ENCODE peak calls at places on chromosome 21, in nine cellular contexts. One of them, this sample, is unnamed.
A peak's percentile ranks its signal among the peaks of the same experiment; 100 is the strongest.

GRCh38 chr21:29521872-29522271 is 223.2 kb downstream of the BACH1 start:
- DNase-seq in lower leg skin: no peak
- DNase-seq in GM13976: no peak
- DNase-seq in EH: no peak
- DNase-seq in G401: no peak
- DNase-seq in activated CD8-positive, alpha-beta memory T cell treated with anti-CD3 and anti-CD28 coated beads, Interleukin-2, amount 50 U/mL, for 4 hours: no peak
- DNase-seq in GM23248: no peak
- DNase-seq in AG09319: no peak
- DNase-seq in astrocyte of the cerebellum: no peak
- DNase-seq in this sample: no peak

GRCh38 chr21:46121286-46122221 is 23.6 kb downstream of the COL6A2 start:
- DNase-seq in lower leg skin: no peak
- DNase-seq in GM13976: no peak
- DNase-seq in EH: no peak
- DNase-seq in G401: no peak
- DNase-seq in activated CD8-positive, alpha-beta memory T cell treated with anti-CD3 and anti-CD28 coated beads, Interleukin-2, amount 50 U/mL, for 4 hours: peak; percentile 13
- DNase-seq in GM23248: no peak
- DNase-seq in AG09319: no peak
- DNase-seq in astrocyte of the cerebellum: no peak
- DNase-seq in this sample: no peak

GRCh38 chr21:27802816-27803475 is 836.1 kb upstream of the ADAMTS5 start:
- DNase-seq in lower leg skin: peak; percentile 15
- DNase-seq in GM13976: peak; percentile 20
- DNase-seq in EH: peak; percentile 52
- DNase-seq in G401: peak; percentile 35
- DNase-seq in activated CD8-positive, alpha-beta memory T cell treated with anti-CD3 and anti-CD28 coated beads, Interleukin-2, amount 50 U/mL, for 4 hours: no peak
- DNase-seq in GM23248: peak; percentile 64
- DNase-seq in AG09319: no peak
- DNase-seq in astrocyte of the cerebellum: peak; percentile 3
- DNase-seq in this sample: peak; percentile 28

GRCh38 chr21:45516071-45516670 is 26.1 kb downstream of the SLC19A1 start:
- DNase-seq in lower leg skin: no peak
- DNase-seq in GM13976: no peak
- DNase-seq in EH: no peak
- DNase-seq in G401: no peak
- DNase-seq in activated CD8-positive, alpha-beta memory T cell treated with anti-CD3 and anti-CD28 coated beads, Interleukin-2, amount 50 U/mL, for 4 hours: no peak
- DNase-seq in GM23248: no peak
- DNase-seq in AG09319: no peak
- DNase-seq in astrocyte of the cerebellum: no peak
- DNase-seq in this sample: no peak

GRCh38 chr21:42021751-42022430 is 11.7 kb upstream of the ZBTB21 start:
- DNase-seq in lower leg skin: no peak
- DNase-seq in GM13976: peak; percentile 16
- DNase-seq in EH: no peak
- DNase-seq in G401: no peak
- DNase-seq in activated CD8-positive, alpha-beta memory T cell treated with anti-CD3 and anti-CD28 coated beads, Interleukin-2, amount 50 U/mL, for 4 hours: no peak
- DNase-seq in GM23248: no peak
- DNase-seq in AG09319: no peak
- DNase-seq in astrocyte of the cerebellum: no peak
- DNase-seq in this sample: no peak

GRCh38 chr21:17118638-17119384 is 394.0 kb upstream of the CXADR start:
- DNase-seq in lower leg skin: no peak
- DNase-seq in GM13976: no peak
- DNase-seq in EH: no peak
- DNase-seq in G401: no peak
- DNase-seq in activated CD8-positive, alpha-beta memory T cell treated with anti-CD3 and anti-CD28 coated beads, Interleukin-2, amount 50 U/mL, for 4 hours: no peak
- DNase-seq in GM23248: no peak
- DNase-seq in AG09319: no peak
- DNase-seq in astrocyte of the cerebellum: no peak
- DNase-seq in this sample: no peak

GRCh38 chr21:31236528-31236927 is 107.5 kb downstream of the TIAM1 start:
- DNase-seq in lower leg skin: no peak
- DNase-seq in GM13976: no peak
- DNase-seq in EH: no peak
- DNase-seq in G401: peak; percentile 54
- DNase-seq in activated CD8-positive, alpha-beta memory T cell treated with anti-CD3 and anti-CD28 coated beads, Interleukin-2, amount 50 U/mL, for 4 hours: no peak
- DNase-seq in GM23248: peak; percentile 6
- DNase-seq in AG09319: no peak
- DNase-seq in astrocyte of the cerebellum: peak; percentile 90
- DNase-seq in this sample: no peak

GRCh38 chr21:34736116-34736870 is 67.5 kb downstream of the CLIC6 start:
- DNase-seq in lower leg skin: no peak
- DNase-seq in GM13976: no peak
- DNase-seq in EH: peak; percentile 92
- DNase-seq in G401: no peak
- DNase-seq in activated CD8-positive, alpha-beta memory T cell treated with anti-CD3 and anti-CD28 coated beads, Interleukin-2, amount 50 U/mL, for 4 hours: no peak
- DNase-seq in GM23248: peak; percentile 74
- DNase-seq in AG09319: no peak
- DNase-seq in astrocyte of the cerebellum: no peak
- DNase-seq in this sample: no peak

GRCh38 chr21:36203603-36203889 is 46.9 kb downstream of the DOP1B start:
- DNase-seq in lower leg skin: no peak
- DNase-seq in GM13976: peak; percentile 72
- DNase-seq in EH: peak; percentile 89
- DNase-seq in G401: no peak
- DNase-seq in activated CD8-positive, alpha-beta memory T cell treated with anti-CD3 and anti-CD28 coated beads, Interleukin-2, amount 50 U/mL, for 4 hours: peak; percentile 27
- DNase-seq in GM23248: peak; percentile 96
- DNase-seq in AG09319: peak; percentile 23
- DNase-seq in astrocyte of the cerebellum: peak; percentile 53
- DNase-seq in this sample: no peak

GRCh38 chr21:33025106-33025470 is 647 bp upstream of the OLIG2 start:
- DNase-seq in lower leg skin: no peak
- DNase-seq in GM13976: peak; percentile 34
- DNase-seq in EH: no peak
- DNase-seq in G401: no peak
- DNase-seq in activated CD8-positive, alpha-beta memory T cell treated with anti-CD3 and anti-CD28 coated beads, Interleukin-2, amount 50 U/mL, for 4 hours: no peak
- DNase-seq in GM23248: no peak
- DNase-seq in AG09319: no peak
- DNase-seq in astrocyte of the cerebellum: no peak
- DNase-seq in this sample: no peak

GRCh38 chr21:44013380-44014088 is 1.4 kb downstream of the TRAPPC10 start:
- DNase-seq in lower leg skin: no peak
- DNase-seq in GM13976: no peak
- DNase-seq in EH: no peak
- DNase-seq in G401: peak; percentile 18
- DNase-seq in activated CD8-positive, alpha-beta memory T cell treated with anti-CD3 and anti-CD28 coated beads, Interleukin-2, amount 50 U/mL, for 4 hours: peak; percentile 31
- DNase-seq in GM23248: peak; percentile 58
- DNase-seq in AG09319: no peak
- DNase-seq in astrocyte of the cerebellum: no peak
- DNase-seq in this sample: no peak

GRCh38 chr21:26715878-26716506 is 129.2 kb downstream of the ADAMTS1 start:
- DNase-seq in lower leg skin: no peak
- DNase-seq in GM13976: peak; percentile 29
- DNase-seq in EH: peak; percentile 69
- DNase-seq in G401: peak; percentile 75
- DNase-seq in activated CD8-positive, alpha-beta memory T cell treated with anti-CD3 and anti-CD28 coated beads, Interleukin-2, amount 50 U/mL, for 4 hours: no peak
- DNase-seq in GM23248: peak; percentile 73
- DNase-seq in AG09319: no peak
- DNase-seq in astrocyte of the cerebellum: peak; percentile 31
- DNase-seq in this sample: peak; percentile 10

GRCh38 chr21:32698971-32699693 is 28.7 kb downstream of the SYNJ1 start:
- DNase-seq in lower leg skin: no peak
- DNase-seq in GM13976: no peak
- DNase-seq in EH: no peak
- DNase-seq in G401: no peak
- DNase-seq in activated CD8-positive, alpha-beta memory T cell treated with anti-CD3 and anti-CD28 coated beads, Interleukin-2, amount 50 U/mL, for 4 hours: no peak
- DNase-seq in GM23248: no peak
- DNase-seq in AG09319: no peak
- DNase-seq in astrocyte of the cerebellum: no peak
- DNase-seq in this sample: no peak

GRCh38 chr21:25421327-25422028 is 185.8 kb downstream of the MRPL39 start:
- DNase-seq in lower leg skin: no peak
- DNase-seq in GM13976: no peak
- DNase-seq in EH: peak; percentile 15
- DNase-seq in G401: no peak
- DNase-seq in activated CD8-positive, alpha-beta memory T cell treated with anti-CD3 and anti-CD28 coated beads, Interleukin-2, amount 50 U/mL, for 4 hours: peak; percentile 45
- DNase-seq in GM23248: peak; percentile 65
- DNase-seq in AG09319: peak; percentile 8
- DNase-seq in astrocyte of the cerebellum: peak; percentile 28
- DNase-seq in this sample: no peak

GRCh38 chr21:26544208-26544607 is 28.9 kb downstream of the CYYR1 start:
- DNase-seq in lower leg skin: no peak
- DNase-seq in GM13976: no peak
- DNase-seq in EH: no peak
- DNase-seq in G401: no peak
- DNase-seq in activated CD8-positive, alpha-beta memory T cell treated with anti-CD3 and anti-CD28 coated beads, Interleukin-2, amount 50 U/mL, for 4 hours: no peak
- DNase-seq in GM23248: no peak
- DNase-seq in AG09319: no peak
- DNase-seq in astrocyte of the cerebellum: no peak
- DNase-seq in this sample: no peak

GRCh38 chr21:24224411-24224810 is 1382.9 kb downstream of the MRPL39 start:
- DNase-seq in lower leg skin: no peak
- DNase-seq in GM13976: no peak
- DNase-seq in EH: no peak
- DNase-seq in G401: no peak
- DNase-seq in activated CD8-positive, alpha-beta memory T cell treated with anti-CD3 and anti-CD28 coated beads, Interleukin-2, amount 50 U/mL, for 4 hours: no peak
- DNase-seq in GM23248: no peak
- DNase-seq in AG09319: no peak
- DNase-seq in astrocyte of the cerebellum: no peak
- DNase-seq in this sample: no peak

GRCh38 chr21:44969965-44970755 is 30.3 kb downstream of the SLX9 start:
- DNase-seq in lower leg skin: no peak
- DNase-seq in GM13976: no peak
- DNase-seq in EH: peak; percentile 92
- DNase-seq in G401: no peak
- DNase-seq in activated CD8-positive, alpha-beta memory T cell treated with anti-CD3 and anti-CD28 coated beads, Interleukin-2, amount 50 U/mL, for 4 hours: no peak
- DNase-seq in GM23248: peak; percentile 24
- DNase-seq in AG09319: no peak
- DNase-seq in astrocyte of the cerebellum: no peak
- DNase-seq in this sample: no peak

GRCh38 chr21:37712204-37712934 is 203.9 kb downstream of the KCNJ6 start:
- DNase-seq in lower leg skin: peak; percentile 24
- DNase-seq in GM13976: peak; percentile 75
- DNase-seq in EH: peak; percentile 80
- DNase-seq in G401: peak; percentile 83
- DNase-seq in activated CD8-positive, alpha-beta memory T cell treated with anti-CD3 and anti-CD28 coated beads, Interleukin-2, amount 50 U/mL, for 4 hours: no peak
- DNase-seq in GM23248: peak; percentile 87
- DNase-seq in AG09319: peak; percentile 19
- DNase-seq in astrocyte of the cerebellum: peak; percentile 49
- DNase-seq in this sample: no peak

GRCh38 chr21:28776251-28776650 is 216.4 kb downstream of the LTN1 start:
- DNase-seq in lower leg skin: no peak
- DNase-seq in GM13976: no peak
- DNase-seq in EH: peak; percentile 79
- DNase-seq in G401: no peak
- DNase-seq in activated CD8-positive, alpha-beta memory T cell treated with anti-CD3 and anti-CD28 coated beads, Interleukin-2, amount 50 U/mL, for 4 hours: no peak
- DNase-seq in GM23248: peak; percentile 93
- DNase-seq in AG09319: no peak
- DNase-seq in astrocyte of the cerebellum: peak; percentile 29
- DNase-seq in this sample: no peak

GRCh38 chr21:42830456-42831455 is 48.6 kb downstream of the WDR4 start:
- DNase-seq in lower leg skin: no peak
- DNase-seq in GM13976: peak; percentile 12
- DNase-seq in EH: no peak
- DNase-seq in G401: no peak
- DNase-seq in activated CD8-positive, alpha-beta memory T cell treated with anti-CD3 and anti-CD28 coated beads, Interleukin-2, amount 50 U/mL, for 4 hours: no peak
- DNase-seq in GM23248: no peak
- DNase-seq in AG09319: no peak
- DNase-seq in astrocyte of the cerebellum: no peak
- DNase-seq in this sample: no peak

GRCh38 chr21:25366116-25366515 is 241.2 kb downstream of the MRPL39 start:
- DNase-seq in lower leg skin: no peak
- DNase-seq in GM13976: no peak
- DNase-seq in EH: no peak
- DNase-seq in G401: no peak
- DNase-seq in activated CD8-positive, alpha-beta memory T cell treated with anti-CD3 and anti-CD28 coated beads, Interleukin-2, amount 50 U/mL, for 4 hours: no peak
- DNase-seq in GM23248: peak; percentile 7
- DNase-seq in AG09319: no peak
- DNase-seq in astrocyte of the cerebellum: no peak
- DNase-seq in this sample: no peak

GRCh38 chr21:29300547-29301138 is 1.9 kb downstream of the BACH1 start:
- DNase-seq in lower leg skin: no peak
- DNase-seq in GM13976: peak; percentile 73
- DNase-seq in EH: no peak
- DNase-seq in G401: no peak
- DNase-seq in activated CD8-positive, alpha-beta memory T cell treated with anti-CD3 and anti-CD28 coated beads, Interleukin-2, amount 50 U/mL, for 4 hours: no peak
- DNase-seq in GM23248: no peak
- DNase-seq in AG09319: no peak
- DNase-seq in astrocyte of the cerebellum: no peak
- DNase-seq in this sample: no peak

GRCh38 chr21:42614391-42614790 is 39.0 kb upstream of the PDE9A start:
- DNase-seq in lower leg skin: no peak
- DNase-seq in GM13976: no peak
- DNase-seq in EH: no peak
- DNase-seq in G401: no peak
- DNase-seq in activated CD8-positive, alpha-beta memory T cell treated with anti-CD3 and anti-CD28 coated beads, Interleukin-2, amount 50 U/mL, for 4 hours: peak; percentile 41
- DNase-seq in GM23248: no peak
- DNase-seq in AG09319: no peak
- DNase-seq in astrocyte of the cerebellum: no peak
- DNase-seq in this sample: no peak

GRCh38 chr21:39451332-39452206 is at the start of gene SH3BGR:
- DNase-seq in lower leg skin: no peak
- DNase-seq in GM13976: no peak
- DNase-seq in EH: no peak
- DNase-seq in G401: peak; percentile 85
- DNase-seq in activated CD8-positive, alpha-beta memory T cell treated with anti-CD3 and anti-CD28 coated beads, Interleukin-2, amount 50 U/mL, for 4 hours: no peak
- DNase-seq in GM23248: peak; percentile 3
- DNase-seq in AG09319: no peak
- DNase-seq in astrocyte of the cerebellum: no peak
- DNase-seq in this sample: no peak

GRCh38 chr21:37450385-37451044 is 83.9 kb downstream of the DYRK1A start:
- DNase-seq in lower leg skin: no peak
- DNase-seq in GM13976: no peak
- DNase-seq in EH: peak; percentile 68
- DNase-seq in G401: no peak
- DNase-seq in activated CD8-positive, alpha-beta memory T cell treated with anti-CD3 and anti-CD28 coated beads, Interleukin-2, amount 50 U/mL, for 4 hours: no peak
- DNase-seq in GM23248: peak; percentile 76
- DNase-seq in AG09319: no peak
- DNase-seq in astrocyte of the cerebellum: no peak
- DNase-seq in this sample: no peak

GRCh38 chr21:15000076-15000475 is 64.7 kb downstream of the NRIP1 start:
- DNase-seq in lower leg skin: no peak
- DNase-seq in GM13976: no peak
- DNase-seq in EH: peak; percentile 69
- DNase-seq in G401: no peak
- DNase-seq in activated CD8-positive, alpha-beta memory T cell treated with anti-CD3 and anti-CD28 coated beads, Interleukin-2, amount 50 U/mL, for 4 hours: no peak
- DNase-seq in GM23248: peak; percentile 55
- DNase-seq in AG09319: no peak
- DNase-seq in astrocyte of the cerebellum: peak; percentile 68
- DNase-seq in this sample: no peak

GRCh38 chr21:41167348-41168342 is at the start of gene BACE2:
- DNase-seq in lower leg skin: peak; percentile 72
- DNase-seq in GM13976: peak; percentile 79
- DNase-seq in EH: peak; percentile 67
- DNase-seq in G401: peak; percentile 2
- DNase-seq in activated CD8-positive, alpha-beta memory T cell treated with anti-CD3 and anti-CD28 coated beads, Interleukin-2, amount 50 U/mL, for 4 hours: peak; percentile 22
- DNase-seq in GM23248: peak; percentile 93
- DNase-seq in AG09319: peak; percentile 52
- DNase-seq in astrocyte of the cerebellum: peak; percentile 41
- DNase-seq in this sample: peak; percentile 37

GRCh38 chr21:42980959-42981523 is 6.7 kb downstream of the PKNOX1 start:
- DNase-seq in lower leg skin: no peak
- DNase-seq in GM13976: no peak
- DNase-seq in EH: no peak
- DNase-seq in G401: peak; percentile 91
- DNase-seq in activated CD8-positive, alpha-beta memory T cell treated with anti-CD3 and anti-CD28 coated beads, Interleukin-2, amount 50 U/mL, for 4 hours: no peak
- DNase-seq in GM23248: no peak
- DNase-seq in AG09319: no peak
- DNase-seq in astrocyte of the cerebellum: no peak
- DNase-seq in this sample: no peak

GRCh38 chr21:16455978-16456377 is 726.2 kb downstream of the USP25 start:
- DNase-seq in lower leg skin: no peak
- DNase-seq in GM13976: no peak
- DNase-seq in EH: no peak
- DNase-seq in G401: peak; percentile 67
- DNase-seq in activated CD8-positive, alpha-beta memory T cell treated with anti-CD3 and anti-CD28 coated beads, Interleukin-2, amount 50 U/mL, for 4 hours: no peak
- DNase-seq in GM23248: no peak
- DNase-seq in AG09319: no peak
- DNase-seq in astrocyte of the cerebellum: peak; percentile 82
- DNase-seq in this sample: peak; percentile 47

GRCh38 chr21:20789696-20790095 is 208.5 kb upstream of the NCAM2 start:
- DNase-seq in lower leg skin: no peak
- DNase-seq in GM13976: no peak
- DNase-seq in EH: no peak
- DNase-seq in G401: no peak
- DNase-seq in activated CD8-positive, alpha-beta memory T cell treated with anti-CD3 and anti-CD28 coated beads, Interleukin-2, amount 50 U/mL, for 4 hours: no peak
- DNase-seq in GM23248: no peak
- DNase-seq in AG09319: no peak
- DNase-seq in astrocyte of the cerebellum: no peak
- DNase-seq in this sample: no peak

GRCh38 chr21:34946385-34947121 is 102.5 kb downstream of the RUNX1 start:
- DNase-seq in lower leg skin: no peak
- DNase-seq in GM13976: no peak
- DNase-seq in EH: no peak
- DNase-seq in G401: no peak
- DNase-seq in activated CD8-positive, alpha-beta memory T cell treated with anti-CD3 and anti-CD28 coated beads, Interleukin-2, amount 50 U/mL, for 4 hours: peak; percentile 39
- DNase-seq in GM23248: no peak
- DNase-seq in AG09319: no peak
- DNase-seq in astrocyte of the cerebellum: no peak
- DNase-seq in this sample: no peak

This sample was measured in nucleus accumbens.